ENCODE peak calls at places on chromosomes 11 and 22, in ten cellular contexts. Y, U, L, E, G, I, C, B, N and S are unnamed samples.

GRCh38 chr11:19498986-19499669 is 213.5 kb upstream of the NAV2 start:
- DNase-seq in B (no peak), N (no peak), G (no peak), L (peak), E (no peak), I (peak), C (no peak), U (no peak), Y (no peak), S (no peak)

GRCh38 chr22:17114958-17115235 is 6.3 kb downstream of the TMEM121B start:
- DNase-seq in N (no peak), G (no peak), C (no peak), I (no peak), E (no peak), B (no peak), Y (no peak), U (no peak), L (no peak), S (no peak)

GRCh38 chr11:69263736-69264052 is 30.3 kb upstream of the MYEOV start:
- DNase-seq in C (no peak), G (no peak), E (no peak), N (no peak), I (no peak), Y (no peak), L (no peak), U (no peak), B (no peak), S (no peak)

GRCh38 chr22:46012182-46012880 is 35.4 kb upstream of the WNT7B start:
- DNase-seq in G (no peak), L (no peak), C (no peak), Y (peak), B (no peak), U (no peak), I (no peak), E (no peak), N (peak), S (no peak)

GRCh38 chr11:116702772-116703360 is 69.9 kb downstream of the BUD13 start:
- DNase-seq in I (no peak), G (no peak), U (no peak), B (no peak), Y (peak), L (no peak), N (no peak), C (no peak), E (no peak), S (no peak)

GRCh38 chr11:93034031-93034430 is 64.6 kb downstream of the MTNR1B start:
- DNase-seq in E (no peak), G (peak), C (no peak), B (no peak), U (no peak), N (no peak), I (no peak), Y (no peak), L (no peak), S (no peak)

GRCh38 chr22:32528984-32529982 is 54.7 kb downstream of the FBXO7 start:
- DNase-seq in N (peak), B (peak), G (peak), Y (peak), U (peak), C (peak), E (peak), L (peak), I (peak), S (peak)

GRCh38 chr11:69326622-69327219 is 32.8 kb downstream of the MYEOV start:
- DNase-seq in L (no peak), I (no peak), U (no peak), G (peak), E (no peak), N (no peak), C (no peak), Y (no peak), B (no peak), S (no peak)

GRCh38 chr11:14969922-14970323 is 2.2 kb downstream of the CALCA start:
- DNase-seq in I (no peak), U (no peak), B (peak), E (no peak), N (no peak), L (peak), C (peak), Y (no peak), G (peak), S (peak)

GRCh38 chr11:86464509-86465221 is 90.0 kb downstream of the CCDC81 start:
- DNase-seq in E (no peak), G (no peak), L (no peak), C (no peak), U (no peak), B (no peak), Y (no peak), N (no peak), I (no peak), S (no peak)

GRCh38 chr11:126450198-126450597 is 94.7 kb downstream of the ST3GAL4 start:
- DNase-seq in E (no peak), U (no peak), I (no peak), G (no peak), Y (no peak), B (no peak), L (no peak), N (no peak), C (no peak), S (no peak)

GRCh38 chr11:12889243-12889642 is 119.9 kb upstream of the RASSF10 start:
- DNase-seq in L (no peak), I (peak), C (peak), N (no peak), U (no peak), B (no peak), Y (peak), G (no peak), E (no peak), S (no peak)

GRCh38 chr22:29216873-29217666 is 11.4 kb downstream of the EMID1 start:
- DNase-seq in B (no peak), C (no peak), L (no peak), E (no peak), N (peak), I (peak), G (no peak), U (peak), Y (no peak), S (no peak)

GRCh38 chr11:134678744-134679143 is 266.7 kb upstream of the B3GAT1 start:
- DNase-seq in N (no peak), B (no peak), I (no peak), E (no peak), C (no peak), Y (no peak), L (no peak), G (no peak), U (no peak), S (no peak)

GRCh38 chr22:48900327-48900597 is 927.4 kb downstream of the BRD1 start:
- DNase-seq in L (no peak), E (no peak), B (no peak), I (no peak), G (no peak), Y (no peak), C (no peak), U (no peak), N (no peak), S (no peak)

GRCh38 chr11:1232328-1233321 is 9.8 kb downstream of the MUC5B start:
- DNase-seq in N (peak), I (no peak), U (no peak), Y (peak), E (no peak), G (no peak), C (peak), L (peak), B (no peak), S (no peak)

GRCh38 chr11:115999437-115999836 is 495.2 kb upstream of the CADM1 start:
- DNase-seq in N (no peak), I (no peak), C (no peak), E (no peak), G (no peak), B (no peak), L (no peak), Y (no peak), U (no peak), S (no peak)

GRCh38 chr11:123507043-123507442 is 77.0 kb downstream of the GRAMD1B start:
- DNase-seq in U (no peak), I (no peak), G (no peak), C (no peak), N (no peak), Y (no peak), E (no peak), B (no peak), L (no peak), S (no peak)

GRCh38 chr11:108838102-108838803 is 173.4 kb downstream of the DDX10 start:
- DNase-seq in N (no peak), Y (no peak), G (no peak), I (no peak), B (no peak), C (no peak), U (no peak), L (no peak), E (no peak), S (no peak)

GRCh38 chr11:124900464-124900863 is 2.8 kb upstream of the ROBO4 start:
- DNase-seq in E (no peak), U (peak), I (peak), G (no peak), C (no peak), Y (no peak), N (no peak), L (no peak), B (peak), S (no peak)

GRCh38 chr22:22814666-22815396 is 72.8 kb upstream of the IGLL5 start:
- DNase-seq in I (no peak), E (no peak), N (no peak), Y (no peak), B (no peak), G (no peak), U (no peak), C (no peak), L (no peak), S (no peak)

GRCh38 chr11:71286701-71287643 is 34.6 kb upstream of the SHANK2 start:
- DNase-seq in C (no peak), E (no peak), Y (peak), G (peak), U (peak), B (no peak), I (peak), L (no peak), N (no peak), S (peak)

GRCh38 chr11:112656772-112657428 is 304.3 kb upstream of the NCAM1 start:
- DNase-seq in Y (no peak), B (peak), N (no peak), I (peak), G (no peak), C (no peak), L (no peak), U (no peak), E (no peak), S (no peak)

GRCh38 chr11:112658521-112658920 is 302.7 kb upstream of the NCAM1 start:
- DNase-seq in L (no peak), G (no peak), Y (no peak), I (peak), N (no peak), E (no peak), U (no peak), B (no peak), C (no peak), S (no peak)

GRCh38 chr11:112659185-112659584 is 302.0 kb upstream of the NCAM1 start:
- DNase-seq in L (no peak), C (no peak), E (no peak), U (no peak), I (no peak), G (no peak), N (no peak), Y (no peak), B (no peak), S (no peak)

GRCh38 chr11:112652786-112653390 is 308.3 kb upstream of the NCAM1 start:
- DNase-seq in I (peak), B (no peak), C (no peak), Y (no peak), U (no peak), L (no peak), N (no peak), E (no peak), G (no peak), S (no peak)

GRCh38 chr11:112655386-112655785 is 305.8 kb upstream of the NCAM1 start:
- DNase-seq in N (no peak), L (no peak), G (peak), C (peak), U (no peak), I (no peak), E (no peak), Y (peak), B (no peak), S (no peak)
- TF ChIP-seq CTCF in N (no peak), L (no peak), G (no peak), C (peak), U (no peak), I (no peak), E (no peak), Y (no peak), B (no peak), S (no peak)

GRCh38 chr11:91299980-91300379 is 924.6 kb upstream of the FAT3 start:
- DNase-seq in G (no peak), I (peak), N (no peak), U (no peak), B (no peak), E (no peak), L (no peak), Y (no peak), C (no peak), S (peak)
- TF ChIP-seq CTCF in G (no peak), I (no peak), N (no peak), U (no peak), B (no peak), E (no peak), L (no peak), Y (no peak), C (no peak), S (no peak)

DNA sequence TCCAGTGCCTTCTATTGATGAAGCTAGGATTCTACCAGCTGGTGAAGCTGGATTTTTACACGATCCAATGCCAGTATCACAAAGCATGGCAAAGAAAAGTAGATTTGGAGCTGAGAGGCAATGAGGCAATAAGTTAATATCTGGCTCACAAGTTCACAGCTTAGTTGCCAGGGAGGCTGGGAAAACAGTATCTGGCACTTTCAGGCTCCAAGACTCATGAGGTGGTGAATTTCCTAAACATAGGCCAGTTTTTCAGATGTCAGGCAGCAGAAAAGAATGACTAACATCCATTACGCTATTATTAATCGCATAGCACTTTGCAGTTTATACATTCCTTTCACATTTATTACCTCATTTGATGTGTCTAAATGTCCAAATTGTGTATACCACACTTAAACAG is 122.7 kb downstream of the GRIA4 start:
- DNase-seq in L (no peak), B (no peak), I (no peak), U (no peak), C (no peak), G (no peak), N (no peak), Y (no peak), E (no peak), S (no peak)
- TF ChIP-seq CTCF in L (no peak), B (no peak), I (no peak), U (no peak), C (no peak), G (no peak), N (no peak), Y (no peak), E (no peak), S (no peak)

GRCh38 chr11:77548552-77549439 is 41.0 kb upstream of the AQP11 start:
- DNase-seq in C (no peak), U (no peak), I (no peak), E (no peak), B (no peak), L (no peak), Y (no peak), G (no peak), N (no peak), S (no peak)
- TF ChIP-seq CTCF in C (peak), U (no peak), I (no peak), E (peak), B (no peak), L (no peak), Y (no peak), G (no peak), N (peak), S (no peak)

DNA sequence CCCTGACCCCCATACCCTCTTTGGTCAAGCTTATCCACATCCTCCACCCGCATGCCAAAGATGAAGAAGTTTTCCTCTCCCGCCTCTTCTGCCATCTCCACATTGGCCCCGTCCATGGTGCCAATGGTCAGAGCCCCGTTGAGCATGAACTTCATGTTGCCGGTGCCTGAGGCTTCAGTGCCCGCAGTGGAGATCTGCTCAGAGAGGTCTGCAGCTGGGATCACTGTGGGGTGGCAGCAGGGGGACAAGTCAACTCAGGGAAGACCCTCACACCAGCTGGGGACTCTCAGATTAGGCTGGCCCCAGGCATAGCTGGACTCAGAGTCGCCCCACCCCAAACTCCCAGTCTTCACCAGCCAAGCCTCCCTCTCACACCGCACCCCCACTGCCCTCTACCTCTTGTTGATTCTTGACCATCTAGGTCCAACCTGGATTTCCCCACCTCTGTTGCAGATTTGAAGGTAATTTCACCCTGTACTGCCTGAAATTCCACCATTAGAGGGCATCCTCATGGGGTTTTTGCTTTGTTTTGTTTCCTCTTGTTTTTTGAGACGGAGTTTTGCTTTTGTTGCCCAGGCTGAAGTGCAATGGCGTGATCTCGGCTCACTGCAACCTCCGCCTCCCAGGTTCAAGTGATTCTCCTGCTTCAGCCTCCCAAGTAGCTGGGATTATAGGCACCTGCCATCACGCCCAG is 6.6 kb upstream of the RASGRP2 start:
- DNase-seq in B (no peak), E (no peak), N (no peak), G (no peak), C (no peak), I (no peak), Y (no peak), U (no peak), L (no peak), S (no peak)
- TF ChIP-seq CTCF in B (peak), E (peak), N (no peak), G (no peak), C (no peak), I (no peak), Y (no peak), U (no peak), L (no peak), S (no peak)

GRCh38 chr11:110198031-110198729 is 98.2 kb downstream of the RDX start:
- DNase-seq in I (peak), E (no peak), Y (no peak), C (no peak), N (no peak), U (no peak), L (no peak), B (no peak), G (no peak), S (no peak)
- TF ChIP-seq CTCF in I (no peak), E (no peak), Y (no peak), C (no peak), N (no peak), U (no peak), L (no peak), B (no peak), G (no peak), S (no peak)

GRCh38 chr11:27281740-27282139 is 81.3 kb downstream of the CCDC34 start:
- DNase-seq in C (no peak), G (no peak), L (no peak), I (no peak), B (no peak), Y (no peak), E (no peak), U (no peak), N (no peak), S (no peak)
- TF ChIP-seq CTCF in C (no peak), G (no peak), L (no peak), I (no peak), B (no peak), Y (no peak), E (no peak), U (no peak), N (no peak), S (no peak)

GRCh38 chr11:17333799-17334586 is 17.6 kb upstream of the NCR3LG1 start:
- DNase-seq in L (no peak), E (no peak), U (no peak), B (no peak), Y (no peak), G (no peak), C (peak), N (no peak), I (no peak), S (no peak)

GRCh38 chr11:17331669-17332068 is 19.9 kb upstream of the NCR3LG1 start:
- DNase-seq in L (no peak), C (no peak), I (no peak), N (no peak), U (no peak), B (no peak), E (no peak), G (no peak), Y (no peak), S (no peak)

GRCh38 chr11:17328856-17329490 is 22.6 kb upstream of the NCR3LG1 start:
- DNase-seq in L (no peak), I (no peak), U (no peak), G (peak), Y (no peak), B (no peak), C (no peak), N (no peak), E (no peak), S (no peak)
- TF ChIP-seq CTCF in L (no peak), I (no peak), U (no peak), G (no peak), Y (no peak), B (no peak), C (no peak), N (no peak), E (no peak), S (no peak)

GRCh38 chr11:67277231-67277961 is 11.1 kb downstream of the GRK2 start:
- DNase-seq in U (no peak), B (no peak), G (peak), Y (peak), C (peak), N (peak), L (peak), I (peak), E (peak), S (no peak)

GRCh38 chr11:67275606-67276409 is 9.5 kb downstream of the GRK2 start:
- DNase-seq in I (no peak), C (peak), E (no peak), Y (no peak), B (no peak), L (peak), N (peak), G (no peak), U (no peak), S (no peak)

GRCh38 chr11:67274768-67275605 is 8.7 kb downstream of the GRK2 start:
- DNase-seq in L (peak), U (no peak), I (no peak), C (peak), E (no peak), G (no peak), Y (peak), N (peak), B (no peak), S (no peak)

GRCh38 chr11:67278135-67278938 is 10.8 kb upstream of the ANKRD13D start:
- DNase-seq in C (peak), B (no peak), Y (peak), L (no peak), N (peak), G (no peak), U (no peak), E (no peak), I (no peak), S (no peak)

DNA sequence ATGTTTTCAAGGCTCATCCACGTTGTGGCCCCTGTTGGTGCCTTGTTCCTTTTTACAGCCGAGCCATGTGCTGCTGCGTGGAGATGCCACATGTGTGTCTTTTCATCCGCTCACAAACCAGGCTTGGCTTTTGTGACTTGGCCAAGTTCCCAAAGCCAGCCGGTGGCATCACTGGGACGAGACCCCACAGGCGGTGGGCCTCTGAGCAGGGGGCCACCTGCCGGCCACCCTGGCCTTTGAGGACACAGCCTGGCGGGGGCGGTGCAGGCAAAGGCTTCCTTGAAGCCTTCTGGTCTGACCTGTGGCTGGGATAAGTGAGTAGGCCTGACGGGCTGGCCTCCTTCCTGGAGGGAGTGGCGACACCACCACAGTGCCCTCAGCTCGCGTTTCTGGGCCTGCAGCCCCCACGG is 10.6 kb downstream of the GRK2 start:
- DNase-seq in E (no peak), Y (peak), I (no peak), G (peak), U (no peak), C (peak), L (peak), N (peak), B (no peak), S (no peak)
- TF ChIP-seq CTCF in E (no peak), Y (peak), I (no peak), G (peak), U (peak), C (peak), L (no peak), N (peak), B (no peak), S (no peak)